ENCODE peak calls at places on chromosome 16, in four cellular contexts. S, O, Y and H are unnamed samples.

GRCh38 chr16:1670371-1670770 is 7.7 kb upstream of the JPT2 start:
- DNase-seq in S (no peak), O (no peak), Y (no peak), H (no peak)

GRCh38 chr16:27204232-27204915 is 1.0 kb downstream of the KDM8 start:
- DNase-seq in S (no peak), O (no peak), Y (no peak), H (no peak)

GRCh38 chr16:89376812-89377445 is 113.4 kb downstream of the ANKRD11 start:
- DNase-seq in S (no peak), O (no peak), Y (no peak), H (no peak)

GRCh38 chr16:5502467-5502869 is 404.9 kb upstream of the EEF2KMT start:
- DNase-seq in S (peak), O (no peak), Y (no peak), H (no peak)

GRCh38 chr16:60107920-60108319 is 1373.8 kb upstream of the GOT2 start:
- DNase-seq in S (no peak), O (no peak), Y (no peak), H (no peak)

GRCh38 chr16:49350265-49351103 is 23.1 kb upstream of the C16orf78 start:
- DNase-seq in S (peak), O (peak), Y (peak), H (peak)

GRCh38 chr16:1832831-1833454 is 5.9 kb downstream of the FAHD1 start:
- DNase-seq in S (no peak), O (peak), Y (no peak), H (no peak)

GRCh38 chr16:89020068-89020924 is 43.3 kb upstream of the CBFA2T3 start:
- DNase-seq in S (no peak), O (no peak), Y (no peak), H (no peak)

GRCh38 chr16:89200124-89200849 is at the start of gene SLC22A31:
- DNase-seq in S (no peak), O (no peak), Y (no peak), H (no peak)

GRCh38 chr16:56350491-56351405 is 74.6 kb downstream of the AMFR start:
- DNase-seq in S (no peak), O (no peak), Y (no peak), H (no peak)

GRCh38 chr16:57540387-57540786 is 2.1 kb upstream of the ADGRG5 start:
- DNase-seq in S (no peak), O (no peak), Y (peak), H (no peak)

GRCh38 chr16:2860826-2861567 is 3.0 kb upstream of the PRSS22 start:
- DNase-seq in S (no peak), O (no peak), Y (no peak), H (no peak)

GRCh38 chr16:77689971-77690370 is 32.3 kb upstream of the NUDT7 start:
- DNase-seq in S (no peak), O (no peak), Y (no peak), H (no peak)

GRCh38 chr16:86512301-86512859 is 2.1 kb downstream of the FOXF1 start:
- DNase-seq in S (no peak), O (no peak), Y (no peak), H (no peak)

GRCh38 chr16:84883301-84883700 is 63.5 kb downstream of the CRISPLD2 start:
- DNase-seq in S (no peak), O (no peak), Y (no peak), H (no peak)

GRCh38 chr16:25988089-25988488 is 296.3 kb downstream of the HS3ST4 start:
- DNase-seq in S (no peak), O (no peak), Y (no peak), H (no peak)

GRCh38 chr16:89035013-89035697 is 58.1 kb upstream of the CBFA2T3 start:
- DNase-seq in S (no peak), O (no peak), Y (no peak), H (no peak)

GRCh38 chr16:12625068-12625467 is 178.6 kb downstream of the CPPED1 start:
- DNase-seq in S (no peak), O (no peak), Y (no peak), H (no peak)

GRCh38 chr16:24853830-24854229 is 8.1 kb downstream of the SLC5A11 start:
- DNase-seq in S (peak), O (no peak), Y (no peak), H (peak)

GRCh38 chr16:732936-733335 is 6.0 kb downstream of the HAGHL start:
- DNase-seq in S (no peak), O (no peak), Y (no peak), H (no peak)

GRCh38 chr16:86567701-86568571 is 1.3 kb downstream of the FOXC2 start:
- DNase-seq in S (no peak), O (no peak), Y (no peak), H (no peak)

GRCh38 chr16:8568231-8568617 is 22.1 kb downstream of the TMEM114 start:
- DNase-seq in S (no peak), O (no peak), Y (no peak), H (no peak)

GRCh38 chr16:718922-719321 is 2.0 kb upstream of the ANTKMT start:
- DNase-seq in S (no peak), O (no peak), Y (no peak), H (no peak)

GRCh38 chr16:54748611-54749190 is 182.0 kb upstream of the IRX5 start:
- DNase-seq in S (no peak), O (no peak), Y (no peak), H (no peak)

GRCh38 chr16:17970816-17971291 is 365.7 kb downstream of the NPIPA8 start:
- DNase-seq in S (no peak), O (no peak), Y (no peak), H (no peak)

GRCh38 chr16:20897253-20897896 is 2.8 kb downstream of the DCUN1D3 start:
- DNase-seq in S (no peak), O (no peak), Y (no peak), H (no peak)

GRCh38 chr16:87410530-87410929 is 18.4 kb downstream of the MAP1LC3B start:
- DNase-seq in S (no peak), O (no peak), Y (no peak), H (no peak)

GRCh38 chr16:9904526-9904925 is 277.7 kb downstream of the GRIN2A start:
- DNase-seq in S (no peak), O (no peak), Y (no peak), H (no peak)

GRCh38 chr16:24838554-24839266 is 7.1 kb upstream of the SLC5A11 start:
- DNase-seq in S (peak), O (no peak), Y (no peak), H (no peak)

GRCh38 chr16:23323224-23324030 is 21.3 kb downstream of the SCNN1B start:
- DNase-seq in S (no peak), O (no peak), Y (no peak), H (no peak)

GRCh38 chr16:56634715-56635440 is 2.4 kb downstream of the MT1M start:
- DNase-seq in S (no peak), O (no peak), Y (no peak), H (no peak)

GRCh38 chr16:24936151-24936550 is 79.0 kb downstream of the ARHGAP17 start:
- DNase-seq in S (no peak), O (no peak), Y (no peak), H (no peak)

GRCh38 chr16:50821586-50821985 is 79.7 kb downstream of the CYLD start:
- DNase-seq in S (no peak), O (no peak), Y (no peak), H (no peak)

GRCh38 chr16:67814567-67814966 is 7.9 kb downstream of the TSNAXIP1 start:
- DNase-seq in S (no peak), O (no peak), Y (no peak), H (no peak)

GRCh38 chr16:82788919-82789318 is 162.2 kb downstream of the CDH13 start:
- DNase-seq in S (no peak), O (no peak), Y (no peak), H (no peak)

GRCh38 chr16:57688987-57689771 is 5.4 kb upstream of the DRC7 start:
- DNase-seq in S (no peak), O (no peak), Y (peak), H (no peak)

GRCh38 chr16:56669840-56670639 is 426 bp downstream of the MT1H start:
- DNase-seq in S (no peak), O (no peak), Y (no peak), H (no peak)

GRCh38 chr16:20866161-20866772 is 33.9 kb downstream of the DCUN1D3 start:
- DNase-seq in S (peak), O (peak), Y (peak), H (no peak)

GRCh38 chr16:47144559-47144877 is 773 bp upstream of the NETO2 start:
- DNase-seq in S (no peak), O (no peak), Y (no peak), H (no peak)

GRCh38 chr16:65919977-65920376 is 446.5 kb upstream of the CDH5 start:
- DNase-seq in S (no peak), O (no peak), Y (no peak), H (no peak)

GRCh38 chr16:74726736-74727135 is 26.1 kb upstream of the MLKL start:
- DNase-seq in S (no peak), O (no peak), Y (no peak), H (no peak)
- TF ChIP-seq CTCF in S (peak), O (peak), Y (peak), H (no peak)

DNA sequence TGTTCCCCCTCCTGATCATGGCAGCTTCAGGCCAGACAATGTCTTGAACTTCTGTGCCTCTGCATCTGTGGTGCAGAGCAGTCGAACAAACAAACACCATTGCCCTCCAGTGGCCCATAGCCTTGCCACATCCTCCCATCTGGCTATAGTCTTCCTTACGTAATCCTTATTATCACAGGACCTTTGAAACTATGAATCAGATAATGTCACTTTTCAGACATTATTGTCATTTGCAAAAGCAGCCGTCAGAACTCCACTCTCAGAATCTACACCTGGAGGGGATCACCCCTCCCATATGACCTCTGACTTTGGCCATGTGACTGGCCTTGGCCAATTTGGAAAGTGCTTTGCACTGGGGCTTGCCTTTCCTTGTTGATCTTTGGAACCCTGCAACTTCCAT is 387.3 kb downstream of the MAF start:
- DNase-seq in S (no peak), O (no peak), Y (no peak), H (no peak)
- TF ChIP-seq CTCF in S (no peak), O (no peak), Y (no peak), H (no peak)

DNA sequence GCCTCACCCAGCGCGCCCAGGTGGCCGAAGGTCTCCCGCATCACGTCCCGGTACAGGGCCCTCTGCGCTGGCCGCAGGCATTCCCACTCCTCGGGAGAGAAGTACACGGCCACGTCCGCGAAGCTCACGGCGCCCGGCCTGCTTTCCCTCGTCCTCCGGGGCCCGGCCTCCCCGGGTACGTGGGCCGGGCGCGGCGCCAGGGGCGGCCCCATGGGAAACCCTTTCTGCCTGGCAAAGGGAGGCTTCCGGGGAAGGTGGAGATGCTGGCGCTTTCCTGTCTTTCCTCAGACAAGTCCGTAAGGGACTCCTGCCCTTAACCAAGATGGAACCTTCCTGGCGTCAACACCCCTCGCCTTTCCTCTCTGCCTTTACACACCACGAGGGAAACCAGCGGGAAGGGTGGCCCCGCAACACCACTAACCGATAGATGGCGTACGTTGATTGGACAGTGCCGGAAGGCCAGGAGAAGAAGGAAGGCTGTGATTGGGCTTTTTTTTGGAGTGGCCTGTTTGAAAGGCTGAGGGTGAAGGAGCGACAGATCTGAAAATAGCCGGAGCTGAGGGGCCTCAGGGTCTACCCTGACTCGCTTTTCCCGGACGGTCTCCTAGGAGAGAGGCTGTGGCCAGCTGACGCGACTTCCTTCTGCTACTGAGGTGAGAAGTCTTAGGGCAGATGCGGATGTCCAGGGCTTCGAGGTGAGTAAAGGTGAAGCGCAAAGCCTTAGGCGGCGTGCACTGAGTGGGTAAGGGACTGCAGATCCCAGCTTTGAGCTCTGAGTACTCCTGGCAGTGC is at the start of gene ZNF785:
- DNase-seq in S (no peak), O (peak), Y (peak), H (peak)
- TF ChIP-seq CTCF in S (no peak), O (peak), Y (peak), H (no peak)

GRCh38 chr16:72666267-72666666 is 381.7 kb downstream of the ZFHX3 start:
- DNase-seq in S (no peak), O (no peak), Y (no peak), H (no peak)
- TF ChIP-seq CTCF in S (no peak), O (peak), Y (no peak), H (no peak)

GRCh38 chr16:48231675-48232214 is 12.4 kb upstream of the LONP2 start:
- DNase-seq in S (peak), O (no peak), Y (peak), H (peak)
- TF ChIP-seq CTCF in S (peak), O (peak), Y (no peak), H (peak)

GRCh38 chr16:52863000-52863399 is 189.7 kb downstream of the CHD9NB start:
- DNase-seq in S (no peak), O (no peak), Y (peak), H (peak)

GRCh38 chr16:52861614-52862022 is 191.1 kb downstream of the CHD9NB start:
- DNase-seq in S (no peak), O (peak), Y (no peak), H (no peak)
- TF ChIP-seq CTCF in S (peak), O (peak), Y (peak), H (no peak)